ENCODE peak calls at places on chromosome 6, in five cellular contexts. One of them, this sample, is unnamed.

GRCh38 chr6:169689247-169689646 is 12.6 kb downstream of the WDR27 start:
- DNase-seq in fibroblast of mammary gland: peak
- DNase-seq in sigmoid colon: no peak
- DNase-seq in lung: no peak
- DNase-seq in fibroblast of the aortic adventitia: peak
- DNase-seq in this sample: no peak

GRCh38 chr6:152636675-152637421 is at the start of gene SYNE1:
- DNase-seq in fibroblast of mammary gland: no peak
- DNase-seq in sigmoid colon: peak
- DNase-seq in lung: peak
- DNase-seq in fibroblast of the aortic adventitia: peak
- DNase-seq in this sample: peak

GRCh38 chr6:158666637-158667359 is 16.9 kb downstream of the SYTL3 start:
- DNase-seq in fibroblast of mammary gland: peak
- DNase-seq in sigmoid colon: peak
- DNase-seq in lung: peak
- DNase-seq in fibroblast of the aortic adventitia: peak
- DNase-seq in this sample: no peak

GRCh38 chr6:167682125-167682524 is 144.6 kb upstream of the AFDN start:
- DNase-seq in fibroblast of mammary gland: no peak
- DNase-seq in sigmoid colon: peak
- DNase-seq in lung: no peak
- DNase-seq in fibroblast of the aortic adventitia: no peak
- DNase-seq in this sample: no peak

GRCh38 chr6:18328549-18328922 is 58.6 kb upstream of the RNF144B start:
- DNase-seq in fibroblast of mammary gland: no peak
- DNase-seq in sigmoid colon: no peak
- DNase-seq in lung: no peak
- DNase-seq in fibroblast of the aortic adventitia: no peak
- DNase-seq in this sample: no peak

GRCh38 chr6:119891206-119891605 is 541.6 kb upstream of the MAN1A1 start:
- DNase-seq in fibroblast of mammary gland: no peak
- DNase-seq in sigmoid colon: no peak
- DNase-seq in lung: no peak
- DNase-seq in fibroblast of the aortic adventitia: peak
- DNase-seq in this sample: no peak

GRCh38 chr6:69378326-69378725 is 418.5 kb downstream of the LMBRD1 start:
- DNase-seq in fibroblast of mammary gland: no peak
- DNase-seq in sigmoid colon: no peak
- DNase-seq in lung: no peak
- DNase-seq in fibroblast of the aortic adventitia: no peak
- DNase-seq in this sample: no peak

GRCh38 chr6:14729186-14729871 is 516.5 kb upstream of the JARID2 start:
- DNase-seq in fibroblast of mammary gland: no peak
- DNase-seq in sigmoid colon: no peak
- DNase-seq in lung: no peak
- DNase-seq in fibroblast of the aortic adventitia: no peak
- DNase-seq in this sample: peak

GRCh38 chr6:91678679-91679078 is 1091.8 kb upstream of the MAP3K7 start:
- DNase-seq in fibroblast of mammary gland: no peak
- DNase-seq in sigmoid colon: no peak
- DNase-seq in lung: no peak
- DNase-seq in fibroblast of the aortic adventitia: no peak
- DNase-seq in this sample: no peak

GRCh38 chr6:4124361-4124760 is 11.0 kb downstream of the ECI2 start:
- DNase-seq in fibroblast of mammary gland: no peak
- DNase-seq in sigmoid colon: no peak
- DNase-seq in lung: no peak
- DNase-seq in fibroblast of the aortic adventitia: no peak
- DNase-seq in this sample: no peak

GRCh38 chr6:111558690-111559192 is 46.9 kb downstream of the TRAF3IP2 start:
- DNase-seq in fibroblast of mammary gland: no peak
- DNase-seq in sigmoid colon: no peak
- DNase-seq in lung: no peak
- DNase-seq in fibroblast of the aortic adventitia: no peak
- DNase-seq in this sample: no peak

GRCh38 chr6:161406633-161407032 is 132.8 kb upstream of the AGPAT4 start:
- DNase-seq in fibroblast of mammary gland: peak
- DNase-seq in sigmoid colon: no peak
- DNase-seq in lung: no peak
- DNase-seq in fibroblast of the aortic adventitia: peak
- DNase-seq in this sample: no peak

GRCh38 chr6:41274291-41274690 is 12.2 kb downstream of the TREM1 start:
- DNase-seq in fibroblast of mammary gland: no peak
- DNase-seq in sigmoid colon: no peak
- DNase-seq in lung: no peak
- DNase-seq in fibroblast of the aortic adventitia: no peak
- DNase-seq in this sample: no peak

GRCh38 chr6:41280658-41281057 is 5.8 kb downstream of the TREM1 start:
- DNase-seq in fibroblast of mammary gland: no peak
- DNase-seq in sigmoid colon: no peak
- DNase-seq in lung: no peak
- DNase-seq in fibroblast of the aortic adventitia: no peak
- DNase-seq in this sample: no peak

GRCh38 chr6:41277644-41278043 is 8.8 kb downstream of the TREM1 start:
- DNase-seq in fibroblast of mammary gland: no peak
- DNase-seq in sigmoid colon: no peak
- DNase-seq in lung: no peak
- DNase-seq in fibroblast of the aortic adventitia: no peak
- DNase-seq in this sample: no peak

GRCh38 chr6:41275489-41275888 is 11.0 kb downstream of the TREM1 start:
- DNase-seq in fibroblast of mammary gland: no peak
- DNase-seq in sigmoid colon: no peak
- DNase-seq in lung: no peak
- DNase-seq in fibroblast of the aortic adventitia: no peak
- DNase-seq in this sample: no peak

DNA sequence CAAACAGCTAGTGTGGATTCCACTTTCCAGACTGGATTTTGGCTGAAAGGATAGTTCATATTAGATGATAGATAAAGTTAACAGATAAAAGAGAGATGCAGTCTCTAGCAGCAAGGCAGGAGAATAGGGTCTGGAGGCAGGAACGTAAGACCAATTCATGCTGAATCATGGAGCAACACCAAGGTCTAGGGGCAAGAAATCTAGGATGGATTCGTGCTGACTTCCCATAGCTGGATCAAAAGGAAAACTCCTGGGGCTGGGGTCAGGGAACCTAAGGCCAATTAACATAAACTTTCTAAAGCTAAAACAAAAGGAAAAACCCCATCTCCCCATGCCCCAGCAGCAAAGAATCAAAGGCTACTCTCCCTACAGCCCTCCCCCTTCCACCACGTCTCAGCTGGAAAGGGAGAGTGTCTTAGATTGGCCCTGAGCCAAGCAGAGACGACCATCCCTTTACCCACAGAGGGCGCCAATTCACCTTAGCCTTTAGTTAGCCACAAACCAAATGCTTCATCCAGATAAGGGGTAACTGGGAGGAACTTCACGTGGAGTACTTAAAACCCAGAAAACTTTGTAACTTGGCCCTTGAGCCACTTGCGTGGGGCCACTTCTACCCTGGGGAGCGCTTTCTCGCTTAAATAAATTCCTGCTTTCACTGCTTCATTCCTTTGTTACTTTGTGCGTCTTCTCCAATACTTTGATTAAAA is 7.6 kb downstream of the TREM1 start:
- DNase-seq in fibroblast of mammary gland: peak
- DNase-seq in sigmoid colon: no peak
- DNase-seq in lung: peak
- DNase-seq in fibroblast of the aortic adventitia: peak
- DNase-seq in this sample: peak
- TF ChIP-seq CTCF in fibroblast of mammary gland: peak
- TF ChIP-seq CTCF in sigmoid colon: peak
- TF ChIP-seq CTCF in lung: peak
- TF ChIP-seq CTCF in fibroblast of the aortic adventitia: peak
- TF ChIP-seq CTCF in this sample: peak

GRCh38 chr6:101344885-101345284 is 48.6 kb upstream of the GRIK2 start:
- DNase-seq in fibroblast of mammary gland: no peak
- DNase-seq in sigmoid colon: no peak
- DNase-seq in lung: no peak
- DNase-seq in fibroblast of the aortic adventitia: no peak
- DNase-seq in this sample: no peak

GRCh38 chr6:101351173-101351572 is 42.3 kb upstream of the GRIK2 start:
- DNase-seq in fibroblast of mammary gland: no peak
- DNase-seq in sigmoid colon: no peak
- DNase-seq in lung: no peak
- DNase-seq in fibroblast of the aortic adventitia: no peak
- DNase-seq in this sample: no peak

DNA sequence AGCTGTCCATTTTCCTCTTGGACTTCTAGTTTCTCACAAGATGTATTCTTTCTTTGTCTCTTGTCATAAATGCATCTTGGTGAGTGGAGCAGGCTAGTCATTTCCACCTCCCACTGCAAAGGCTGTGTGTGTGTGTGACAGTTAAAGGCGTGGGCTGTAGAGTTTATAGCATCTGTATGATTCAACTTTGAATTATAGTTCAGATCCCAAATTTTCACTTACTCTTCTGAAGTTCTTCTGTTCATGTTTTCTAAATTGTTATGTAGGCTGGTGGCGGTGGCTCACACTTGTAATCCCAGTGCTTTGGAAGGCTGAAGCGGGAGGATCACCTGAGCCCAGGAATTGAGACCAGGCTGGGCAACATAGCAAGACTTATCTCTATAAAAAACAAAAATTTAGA is 44.7 kb upstream of the GRIK2 start:
- DNase-seq in fibroblast of mammary gland: no peak
- DNase-seq in sigmoid colon: no peak
- DNase-seq in lung: no peak
- DNase-seq in fibroblast of the aortic adventitia: no peak
- DNase-seq in this sample: no peak
- TF ChIP-seq CTCF in fibroblast of mammary gland: no peak
- TF ChIP-seq CTCF in sigmoid colon: no peak
- TF ChIP-seq CTCF in lung: no peak
- TF ChIP-seq CTCF in fibroblast of the aortic adventitia: no peak
- TF ChIP-seq CTCF in this sample: no peak

DNA sequence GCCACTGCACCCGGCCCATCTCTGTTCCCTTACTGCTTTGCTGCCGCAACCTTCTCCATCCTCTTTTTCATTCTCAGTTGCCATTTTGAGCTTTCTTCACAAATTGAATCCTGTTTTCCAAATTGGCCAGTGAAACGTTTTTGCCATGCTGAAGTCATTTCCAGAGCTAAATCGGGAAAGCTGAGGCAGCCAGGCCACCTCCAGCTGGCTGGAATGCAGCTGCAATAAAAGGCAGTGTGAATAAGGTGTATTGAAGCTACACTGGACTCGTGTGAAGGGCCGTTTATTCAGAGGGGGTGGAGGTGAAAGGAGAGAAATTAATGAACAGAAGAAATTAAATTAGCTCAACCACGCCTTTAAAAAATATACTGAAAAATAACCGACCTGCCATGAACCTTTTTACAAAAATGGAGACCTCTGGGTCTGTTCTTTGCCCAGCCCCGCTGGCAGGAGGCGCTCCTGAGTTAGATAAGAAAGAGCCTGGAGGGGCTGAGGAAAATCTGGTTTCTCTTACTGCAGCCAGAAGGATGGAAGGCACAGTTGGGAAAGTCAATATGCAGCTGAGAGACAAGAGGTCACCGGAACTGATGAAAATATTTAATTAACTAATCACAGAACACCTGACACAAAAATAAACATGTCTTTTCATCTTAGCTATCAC is 283.9 kb downstream of the FOXC1 start:
- DNase-seq in fibroblast of mammary gland: no peak
- DNase-seq in sigmoid colon: no peak
- DNase-seq in lung: no peak
- DNase-seq in fibroblast of the aortic adventitia: no peak
- DNase-seq in this sample: no peak
- TF ChIP-seq CTCF in fibroblast of mammary gland: peak
- TF ChIP-seq CTCF in sigmoid colon: no peak
- TF ChIP-seq CTCF in lung: no peak
- TF ChIP-seq CTCF in fibroblast of the aortic adventitia: peak
- TF ChIP-seq CTCF in this sample: no peak

GRCh38 chr6:148345176-148345575 is 2.5 kb downstream of the SASH1 start:
- DNase-seq in fibroblast of mammary gland: no peak
- DNase-seq in sigmoid colon: no peak
- DNase-seq in lung: peak
- DNase-seq in fibroblast of the aortic adventitia: no peak
- DNase-seq in this sample: no peak

GRCh38 chr6:148343028-148343374 is 363 bp downstream of the SASH1 start:
- DNase-seq in fibroblast of mammary gland: no peak
- DNase-seq in sigmoid colon: no peak
- DNase-seq in lung: no peak
- DNase-seq in fibroblast of the aortic adventitia: no peak
- DNase-seq in this sample: no peak

GRCh38 chr6:148345578-148345977 is 2.9 kb downstream of the SASH1 start:
- DNase-seq in fibroblast of mammary gland: no peak
- DNase-seq in sigmoid colon: no peak
- DNase-seq in lung: no peak
- DNase-seq in fibroblast of the aortic adventitia: no peak
- DNase-seq in this sample: no peak

GRCh38 chr6:148342146-148343027 is at the start of gene SASH1:
- DNase-seq in fibroblast of mammary gland: peak
- DNase-seq in sigmoid colon: peak
- DNase-seq in lung: peak
- DNase-seq in fibroblast of the aortic adventitia: peak
- DNase-seq in this sample: peak

GRCh38 chr6:148343383-148343782 is 745 bp downstream of the SASH1 start:
- DNase-seq in fibroblast of mammary gland: no peak
- DNase-seq in sigmoid colon: no peak
- DNase-seq in lung: no peak
- DNase-seq in fibroblast of the aortic adventitia: no peak
- DNase-seq in this sample: no peak
- TF ChIP-seq CTCF in fibroblast of mammary gland: peak
- TF ChIP-seq CTCF in sigmoid colon: no peak
- TF ChIP-seq CTCF in lung: no peak
- TF ChIP-seq CTCF in fibroblast of the aortic adventitia: no peak
- TF ChIP-seq CTCF in this sample: no peak

GRCh38 chr6:157019733-157020132 is 242.6 kb downstream of the ARID1B start:
- DNase-seq in fibroblast of mammary gland: peak
- DNase-seq in sigmoid colon: no peak
- DNase-seq in lung: no peak
- DNase-seq in fibroblast of the aortic adventitia: peak
- DNase-seq in this sample: no peak
- TF ChIP-seq CTCF in fibroblast of mammary gland: no peak
- TF ChIP-seq CTCF in sigmoid colon: no peak
- TF ChIP-seq CTCF in lung: no peak
- TF ChIP-seq CTCF in fibroblast of the aortic adventitia: no peak
- TF ChIP-seq CTCF in this sample: no peak

GRCh38 chr6:79763301-79763700 is 132.2 kb downstream of the SH3BGRL2 start:
- DNase-seq in fibroblast of mammary gland: no peak
- DNase-seq in sigmoid colon: no peak
- DNase-seq in lung: no peak
- DNase-seq in fibroblast of the aortic adventitia: no peak
- DNase-seq in this sample: no peak

GRCh38 chr6:79756496-79756895 is 125.4 kb downstream of the SH3BGRL2 start:
- DNase-seq in fibroblast of mammary gland: no peak
- DNase-seq in sigmoid colon: no peak
- DNase-seq in lung: no peak
- DNase-seq in fibroblast of the aortic adventitia: no peak
- DNase-seq in this sample: no peak

GRCh38 chr6:79764758-79765157 is 133.6 kb downstream of the SH3BGRL2 start:
- DNase-seq in fibroblast of mammary gland: no peak
- DNase-seq in sigmoid colon: no peak
- DNase-seq in lung: no peak
- DNase-seq in fibroblast of the aortic adventitia: no peak
- DNase-seq in this sample: no peak

DNA sequence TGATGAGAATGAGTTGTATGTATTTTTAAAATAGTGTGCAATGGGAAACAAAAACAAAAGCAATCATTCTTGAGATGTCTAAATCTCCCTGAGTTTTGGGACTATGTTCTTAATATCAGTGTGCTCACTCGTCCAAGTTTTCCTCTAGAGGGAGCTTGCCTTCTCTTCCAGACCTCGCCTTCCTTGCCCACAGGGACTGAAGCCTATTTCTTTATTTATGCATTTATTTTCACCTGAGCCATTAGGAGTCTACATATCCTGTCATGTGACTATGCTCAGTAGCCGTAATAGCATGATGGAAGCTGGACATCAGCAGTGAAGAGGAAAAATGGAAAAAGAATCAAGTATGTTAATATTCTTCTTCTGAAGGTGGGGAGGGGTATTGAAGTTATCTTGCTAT is 131.2 kb downstream of the SH3BGRL2 start:
- DNase-seq in fibroblast of mammary gland: peak
- DNase-seq in sigmoid colon: no peak
- DNase-seq in lung: no peak
- DNase-seq in fibroblast of the aortic adventitia: peak
- DNase-seq in this sample: no peak
- TF ChIP-seq CTCF in fibroblast of mammary gland: peak
- TF ChIP-seq CTCF in sigmoid colon: no peak
- TF ChIP-seq CTCF in lung: no peak
- TF ChIP-seq CTCF in fibroblast of the aortic adventitia: peak
- TF ChIP-seq CTCF in this sample: no peak